ENCODE peak calls at places on chromosome 21, in nine cellular contexts. A, O, Y, F, M, V, D, J and R are unnamed samples.

GRCh38 chr21:32889596-32889995 is 118.0 kb upstream of the PAXBP1 start:
- DNase-seq in A (no peak), O (peak), Y (no peak), F (peak), M (no peak), V (no peak), D (no peak), J (no peak), R (no peak)

GRCh38 chr21:33767236-33767635 is 124.9 kb downstream of the ITSN1 start:
- DNase-seq in A (peak), O (peak), Y (no peak), F (peak), M (no peak), V (no peak), D (peak), J (no peak), R (peak)

GRCh38 chr21:33478858-33479678 is 706 bp downstream of the TMEM50B start:
- DNase-seq in A (no peak), O (peak), Y (peak), F (peak), M (peak), V (no peak), D (peak), J (peak), R (peak)

GRCh38 chr21:43277481-43278351 is 108.9 kb downstream of the CRYAA start:
- DNase-seq in A (no peak), O (no peak), Y (peak), F (no peak), M (peak), V (peak), D (no peak), J (no peak), R (no peak)

GRCh38 chr21:24223625-24224024 is 1383.7 kb downstream of the MRPL39 start:
- DNase-seq in A (no peak), O (no peak), Y (no peak), F (no peak), M (no peak), V (no peak), D (no peak), J (no peak), R (no peak)

GRCh38 chr21:39788383-39788782 is 43.4 kb downstream of the IGSF5 start:
- DNase-seq in A (peak), O (peak), Y (peak), F (no peak), M (peak), V (peak), D (peak), J (peak), R (peak)

GRCh38 chr21:31727181-31727580 is 4.7 kb downstream of the SCAF4 start:
- DNase-seq in A (no peak), O (no peak), Y (no peak), F (no peak), M (no peak), V (no peak), D (no peak), J (no peak), R (peak)

GRCh38 chr21:37873655-37874054 is 42.6 kb downstream of the KCNJ6 start:
- DNase-seq in A (no peak), O (peak), Y (no peak), F (peak), M (no peak), V (no peak), D (peak), J (no peak), R (peak)

GRCh38 chr21:37248298-37248697 is 18.8 kb downstream of the VPS26C start:
- DNase-seq in A (no peak), O (no peak), Y (no peak), F (no peak), M (no peak), V (no peak), D (no peak), J (no peak), R (no peak)

GRCh38 chr21:31299291-31300147 is 44.5 kb downstream of the TIAM1 start:
- DNase-seq in A (no peak), O (no peak), Y (no peak), F (no peak), M (no peak), V (no peak), D (no peak), J (peak), R (no peak)

GRCh38 chr21:25565272-25566199 is 41.7 kb downstream of the MRPL39 start:
- DNase-seq in A (no peak), O (no peak), Y (no peak), F (no peak), M (no peak), V (no peak), D (no peak), J (no peak), R (no peak)

GRCh38 chr21:44756416-44757185 is 45.0 kb downstream of the UBE2G2 start:
- DNase-seq in A (no peak), O (no peak), Y (no peak), F (no peak), M (no peak), V (peak), D (no peak), J (no peak), R (no peak)

GRCh38 chr21:32682696-32683474 is 44.9 kb downstream of the SYNJ1 start:
- DNase-seq in A (no peak), O (no peak), Y (no peak), F (no peak), M (no peak), V (no peak), D (no peak), J (no peak), R (no peak)

GRCh38 chr21:41228006-41228370 is 60.0 kb downstream of the BACE2 start:
- DNase-seq in A (no peak), O (no peak), Y (no peak), F (no peak), M (no peak), V (no peak), D (no peak), J (no peak), R (no peak)

GRCh38 chr21:42609806-42610205 is 43.6 kb upstream of the PDE9A start:
- DNase-seq in A (no peak), O (no peak), Y (no peak), F (no peak), M (no peak), V (peak), D (no peak), J (no peak), R (no peak)

GRCh38 chr21:32844653-32845443 is 73.3 kb upstream of the PAXBP1 start:
- DNase-seq in A (peak), O (peak), Y (no peak), F (peak), M (no peak), V (no peak), D (peak), J (no peak), R (peak)

GRCh38 chr21:44723177-44724131 is 12.1 kb upstream of the TSPEAR start:
- DNase-seq in A (no peak), O (no peak), Y (no peak), F (no peak), M (no peak), V (no peak), D (no peak), J (no peak), R (no peak)

GRCh38 chr21:44454747-44455523 is at the start of gene LRRC3:
- DNase-seq in A (no peak), O (peak), Y (peak), F (peak), M (peak), V (peak), D (peak), J (peak), R (peak)

GRCh38 chr21:15774590-15774989 is 44.8 kb downstream of the USP25 start:
- DNase-seq in A (peak), O (peak), Y (no peak), F (peak), M (no peak), V (no peak), D (peak), J (no peak), R (peak)

GRCh38 chr21:42942244-42942643 is 16.8 kb upstream of the ERVH48-1 start:
- DNase-seq in A (no peak), O (no peak), Y (no peak), F (no peak), M (no peak), V (no peak), D (no peak), J (no peak), R (no peak)

GRCh38 chr21:45382698-45383000 is 22.3 kb upstream of the COL18A1 start:
- DNase-seq in A (no peak), O (no peak), Y (peak), F (no peak), M (peak), V (peak), D (no peak), J (no peak), R (no peak)

GRCh38 chr21:37072239-37072987 is 458 bp downstream of the PIGP start:
- DNase-seq in A (peak), O (peak), Y (no peak), F (peak), M (no peak), V (peak), D (no peak), J (peak), R (peak)

GRCh38 chr21:42526379-42526727 is 12.7 kb downstream of the SLC37A1 start:
- DNase-seq in A (no peak), O (no peak), Y (peak), F (no peak), M (peak), V (no peak), D (no peak), J (no peak), R (peak)

GRCh38 chr21:38310619-38311018 is 53.8 kb downstream of the KCNJ15 start:
- DNase-seq in A (peak), O (peak), Y (no peak), F (peak), M (no peak), V (no peak), D (peak), J (no peak), R (peak)

GRCh38 chr21:15472108-15472507 is 257.7 kb upstream of the USP25 start:
- DNase-seq in A (no peak), O (no peak), Y (no peak), F (no peak), M (no peak), V (no peak), D (no peak), J (no peak), R (no peak)

DNA sequence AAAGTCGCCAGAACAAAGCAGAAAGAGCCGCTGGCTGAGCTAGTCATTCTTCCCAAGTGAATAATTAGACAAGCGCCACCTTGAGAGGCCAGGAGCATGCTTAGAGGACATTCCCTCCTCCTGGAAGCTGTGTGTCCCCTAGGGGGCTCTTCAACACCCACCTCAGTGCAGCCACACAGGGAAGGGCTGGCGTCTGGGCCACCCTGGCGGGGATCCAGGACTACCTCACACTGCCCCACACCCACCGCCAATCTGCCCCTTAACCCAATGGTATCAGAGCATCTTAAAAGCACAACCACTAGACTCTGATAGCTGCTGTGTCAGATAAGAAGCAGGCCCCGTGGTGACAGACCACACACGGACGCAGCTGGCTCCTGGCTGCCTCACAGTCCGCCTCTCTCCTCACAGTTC is 24.9 kb downstream of the SETD4 start:
- DNase-seq in A (no peak), O (no peak), Y (no peak), F (no peak), M (no peak), V (no peak), D (peak), J (no peak), R (no peak)
- TF ChIP-seq CTCF in A (no peak), O (no peak), Y (no peak), F (no peak), M (no peak), V (no peak), D (no peak), J (no peak), R (no peak)

GRCh38 chr21:28089599-28090421 is 902.9 kb downstream of the LTN1 start:
- DNase-seq in A (no peak), O (no peak), Y (no peak), F (peak), M (peak), V (no peak), D (peak), J (no peak), R (no peak)
- H3K4me3 ChIP-seq in A (no peak), O (no peak), Y (no peak), F (peak), M (no peak), V (no peak), D (no peak), J (no peak), R (no peak)

GRCh38 chr21:17293194-17293593 is 219.6 kb upstream of the CXADR start:
- DNase-seq in A (no peak), O (no peak), Y (no peak), F (no peak), M (no peak), V (no peak), D (no peak), J (no peak), R (no peak)
- TF ChIP-seq CTCF in A (no peak), O (no peak), Y (no peak), F (no peak), M (no peak), V (no peak), D (no peak), J (no peak), R (no peak)

DNA sequence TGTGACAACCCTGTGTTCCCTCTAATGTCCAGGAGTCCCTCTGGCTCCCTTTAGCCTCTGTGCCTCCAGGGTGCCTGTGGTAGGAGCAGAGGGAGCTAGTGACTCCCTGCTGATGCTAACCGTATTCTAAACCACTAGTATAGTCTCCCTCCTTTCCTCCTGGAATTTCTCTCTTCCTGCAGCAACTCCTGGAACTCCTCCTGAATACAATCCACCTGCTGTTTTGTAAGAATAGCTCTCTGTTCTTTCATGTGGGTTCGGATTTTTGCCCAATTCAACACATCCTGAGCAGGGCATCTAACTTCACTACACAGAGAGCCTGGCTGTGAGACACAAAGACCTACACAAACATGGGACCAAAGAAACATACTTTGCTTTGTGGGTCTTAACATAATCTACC is 107.9 kb downstream of the RUNX1 start:
- DNase-seq in A (no peak), O (no peak), Y (no peak), F (no peak), M (no peak), V (no peak), D (no peak), J (no peak), R (no peak)
- H3K4me3 ChIP-seq in A (no peak), O (no peak), Y (no peak), F (no peak), M (no peak), V (no peak), D (no peak), J (no peak), R (no peak)

DNA sequence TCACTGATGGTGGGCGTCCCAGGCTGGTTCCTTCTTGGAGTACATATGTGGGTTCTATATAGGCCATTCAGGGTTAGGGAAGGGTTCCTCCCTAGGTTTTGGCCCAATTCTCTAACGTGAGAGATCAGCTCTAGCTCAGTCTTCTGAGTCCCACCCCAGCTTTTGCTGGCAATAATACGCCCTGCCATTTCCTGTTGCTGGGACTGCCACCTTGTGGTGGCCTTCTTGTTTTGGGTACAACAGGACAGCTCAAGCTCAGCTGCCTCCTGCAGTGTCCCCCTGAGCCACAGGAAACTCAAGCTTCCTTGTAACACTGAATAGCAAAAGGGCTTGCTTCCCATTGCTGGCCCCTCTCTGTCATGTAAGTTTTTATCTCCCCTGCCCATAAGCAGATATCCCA is 77.8 kb downstream of the BACH1 start:
- DNase-seq in A (no peak), O (no peak), Y (no peak), F (peak), M (peak), V (no peak), D (peak), J (no peak), R (peak)
- TF ChIP-seq CTCF in A (peak), O (peak), Y (no peak), F (peak), M (peak), V (peak), D (peak), J (peak), R (peak)

GRCh38 chr21:46554431-46555224 is 50.3 kb downstream of the S100B start:
- DNase-seq in A (no peak), O (no peak), Y (no peak), F (no peak), M (no peak), V (no peak), D (no peak), J (no peak), R (no peak)

GRCh38 chr21:46553993-46554392 is 50.9 kb downstream of the S100B start:
- DNase-seq in A (no peak), O (no peak), Y (no peak), F (no peak), M (no peak), V (no peak), D (no peak), J (no peak), R (no peak)

GRCh38 chr21:46551636-46552241 is 53.1 kb downstream of the S100B start:
- DNase-seq in A (no peak), O (no peak), Y (peak), F (no peak), M (no peak), V (no peak), D (no peak), J (no peak), R (no peak)

GRCh38 chr21:46552274-46552673 is 52.6 kb downstream of the S100B start:
- DNase-seq in A (no peak), O (no peak), Y (no peak), F (no peak), M (no peak), V (no peak), D (no peak), J (no peak), R (no peak)

GRCh38 chr21:46552865-46553379 is 52.0 kb downstream of the S100B start:
- DNase-seq in A (no peak), O (no peak), Y (no peak), F (no peak), M (no peak), V (no peak), D (no peak), J (no peak), R (no peak)
- H3K4me3 ChIP-seq in A (no peak), O (no peak), Y (no peak), F (no peak), M (no peak), V (no peak), D (no peak), J (no peak), R (no peak)